ENCODE peak calls at places on chromosomes 7 and 10, in nine cellular contexts. F, M, P, Q, G, U, E, I and Y are unnamed samples.
A peak's percentile ranks its signal among the peaks of the same experiment; 100 is the strongest.

GRCh38 chr7:4951903-4952636 is 6.9 kb downstream of the MMD2 start:
- DNase-seq in Q (no peak), E (no peak), P (no peak), G (no peak), M (no peak), U (peak; percentile 80), F (no peak), I (no peak), Y (no peak)

GRCh38 chr10:117750616-117751015 is 208.1 kb downstream of the EMX2 start:
- DNase-seq in I (no peak), E (no peak), P (no peak), M (no peak), F (no peak), U (no peak), G (no peak), Q (no peak), Y (no peak)

GRCh38 chr10:80168679-80169380 is 36.3 kb downstream of the PLAC9 start:
- DNase-seq in Q (peak; percentile 27), M (no peak), I (no peak), E (no peak), F (no peak), U (peak; percentile 73), G (no peak), P (no peak), Y (no peak)

GRCh38 chr7:115748123-115748738 is 282.3 kb downstream of the TFEC start:
- DNase-seq in U (no peak), P (no peak), M (no peak), F (no peak), E (peak; percentile 7), Q (no peak), I (no peak), G (peak; percentile 3), Y (peak; percentile 17)

GRCh38 chr10:13092446-13093102 is 7.4 kb upstream of the OPTN start:
- DNase-seq in P (no peak), U (no peak), M (no peak), E (no peak), G (peak; percentile 49), Q (no peak), F (no peak), I (no peak), Y (no peak)

GRCh38 chr10:131310054-131310903 is 1.2 kb downstream of the TCERG1L start:
- DNase-seq in I (no peak), E (no peak), F (no peak), U (no peak), G (no peak), M (no peak), P (no peak), Q (no peak), Y (peak; percentile 26)

GRCh38 chr7:139121-139520 is 53.2 kb upstream of the FAM20C start:
- DNase-seq in I (no peak), Q (no peak), F (no peak), E (no peak), U (no peak), P (no peak), G (no peak), M (no peak), Y (no peak)

GRCh38 chr7:150384406-150385239 is 5.5 kb downstream of the ZNF775 start:
- DNase-seq in E (no peak), M (no peak), I (no peak), Q (no peak), F (peak; percentile 38), P (no peak), G (no peak), U (no peak), Y (no peak)

GRCh38 chr7:113292105-113292504 is 173.8 kb upstream of the SMIM30 start:
- DNase-seq in G (no peak), Q (no peak), M (no peak), P (no peak), I (no peak), F (no peak), E (no peak), U (no peak), Y (no peak)

GRCh38 chr10:15167411-15168295 is 840 bp downstream of the NMT2 start:
- DNase-seq in G (peak; percentile 53), M (peak; percentile 5), P (peak; percentile 76), F (peak; percentile 67), E (peak; percentile 67), U (peak; percentile 75), I (no peak), Q (peak; percentile 49), Y (peak; percentile 17)

GRCh38 chr10:132388901-132389630 is 7.9 kb upstream of the PWWP2B start:
- DNase-seq in I (no peak), M (no peak), F (peak; percentile 72), U (peak; percentile 83), Q (peak; percentile 46), P (no peak), G (no peak), E (peak; percentile 23), Y (no peak)

GRCh38 chr10:43336641-43337318 is 34.7 kb upstream of the FXYD4 start:
- DNase-seq in E (peak; percentile 26), I (no peak), F (no peak), Q (no peak), P (no peak), M (no peak), U (no peak), G (no peak), Y (no peak)

GRCh38 chr10:14408139-14408538 is 77.4 kb upstream of the FRMD4A start:
- DNase-seq in M (no peak), I (no peak), U (no peak), G (peak; percentile 15), P (no peak), Q (no peak), F (no peak), E (no peak), Y (no peak)

GRCh38 chr10:113493195-113493594 is 59.7 kb upstream of the HABP2 start:
- DNase-seq in I (no peak), G (no peak), U (no peak), E (peak; percentile 34), Q (no peak), P (no peak), M (no peak), F (no peak), Y (no peak)

GRCh38 chr10:29353887-29354561 is 65.2 kb downstream of the LYZL1 start:
- DNase-seq in I (no peak), G (no peak), P (no peak), E (no peak), M (no peak), F (no peak), Q (no peak), U (no peak), Y (no peak)